ENCODE peak calls at places on chromosomes 13 and 19, in four cellular contexts. P is GM13977, O is nephron progenitor cell, U is cardiac fibroblast. V is an unnamed sample.

GRCh38 chr13:95533545-95534135 is 18.9 kb upstream of the CLDN10 start:
- DNase-seq in P (no peak), O (peak), U (no peak), V (no peak)

GRCh38 chr13:75316427-75316826 is 165.5 kb downstream of the TBC1D4 start:
- DNase-seq in P (no peak), O (no peak), U (peak), V (no peak)

GRCh38 chr13:80151016-80151415 is 189.9 kb downstream of the SPRY2 start:
- DNase-seq in P (no peak), O (no peak), U (no peak), V (no peak)

GRCh38 chr19:48329167-48329891 is 4.0 kb downstream of the EMP3 start:
- DNase-seq in P (no peak), O (no peak), U (peak), V (no peak)

GRCh38 chr19:9308091-9308490 is 1.5 kb downstream of the ZNF699 start:
- DNase-seq in P (no peak), O (no peak), U (no peak), V (no peak)

GRCh38 chr13:39602614-39603366 is at the start of gene LHFPL6:
- DNase-seq in P (peak), O (peak), U (peak), V (peak)

GRCh38 chr13:32496574-32497160 is 41.9 kb downstream of the N4BP2L2 start:
- DNase-seq in P (no peak), O (no peak), U (peak), V (no peak)

GRCh38 chr19:52590728-52591127 is 20.6 kb downstream of the ZNF701 start:
- DNase-seq in P (no peak), O (no peak), U (no peak), V (no peak)

GRCh38 chr19:49342291-49342721 is 7.1 kb downstream of the CD37 start:
- DNase-seq in P (no peak), O (no peak), U (no peak), V (no peak)

GRCh38 chr19:23263870-23264590 is 13.8 kb upstream of the ZNF724 start:
- DNase-seq in P (no peak), O (no peak), U (no peak), V (no peak)

GRCh38 chr19:31421856-31422255 is 72.6 kb upstream of the TSHZ3 start:
- DNase-seq in P (no peak), O (no peak), U (no peak), V (no peak)

GRCh38 chr19:30679789-30680188 is 307.6 kb downstream of the ZNF536 start:
- DNase-seq in P (no peak), O (no peak), U (no peak), V (no peak)

GRCh38 chr19:52691737-52692136 is 43.1 kb downstream of the ZNF611 start:
- DNase-seq in P (peak), O (no peak), U (no peak), V (no peak)

GRCh38 chr19:6088677-6089063 is 21.6 kb downstream of the RFX2 start:
- DNase-seq in P (no peak), O (no peak), U (no peak), V (no peak)

GRCh38 chr13:50611117-50611781 is 232.2 kb downstream of the DLEU7 start:
- DNase-seq in P (no peak), O (no peak), U (no peak), V (no peak)

V was measured in heart right ventricle.